ENCODE peak calls at places on chromosome 2, in ten cellular contexts. W is sigmoid colon, M is HCT116, A is kidney, J is right lobe of liver, Y is left ventricle myocardium inferior, S is Peyer's patch, T is WERI-Rb-1, E is neuronal stem cell, H is A549. R is an unnamed sample.

GRCh38 chr2:29295843-29296242 is 180.6 kb downstream of the CLIP4 start:
- DNase-seq in W (no peak), M (peak; percentile 18), A (no peak), J (no peak), Y (no peak), S (no peak), T (peak; percentile 81), E (no peak), H (peak; percentile 25), R (no peak)

GRCh38 chr2:33426666-33427231 is 49.7 kb upstream of the RASGRP3 start:
- DNase-seq in W (no peak), M (no peak), A (no peak), J (peak; percentile 62), Y (peak; percentile 45), S (no peak), T (peak; percentile 61), E (no peak), H (no peak), R (no peak)

GRCh38 chr2:162053066-162053807 is 20.8 kb downstream of the DPP4 start:
- DNase-seq in W (no peak), M (no peak), A (no peak), J (no peak), Y (no peak), S (no peak), T (no peak), E (no peak), H (no peak), R (no peak)

GRCh38 chr2:241796610-241797138 is 12.3 kb upstream of the NEU4 start:
- DNase-seq in W (peak; percentile 61), M (no peak), A (peak; percentile 71), J (peak; percentile 22), Y (peak; percentile 11), S (peak; percentile 7), T (peak; percentile 5), E (no peak), H (no peak), R (peak; percentile 73)

GRCh38 chr2:207251573-207252192 is 85.9 kb upstream of the KLF7 start:
- DNase-seq in W (no peak), M (no peak), A (no peak), J (no peak), Y (no peak), S (no peak), T (no peak), E (no peak), H (no peak), R (no peak)

GRCh38 chr2:197092431-197092830 is 165.9 kb upstream of the PGAP1 start:
- DNase-seq in W (peak; percentile 84), M (no peak), A (no peak), J (no peak), Y (no peak), S (no peak), T (no peak), E (no peak), H (no peak), R (no peak)

GRCh38 chr2:11621465-11621864 is 48.5 kb downstream of the NTSR2 start:
- DNase-seq in W (no peak), M (no peak), A (no peak), J (no peak), Y (no peak), S (no peak), T (no peak), E (no peak), H (no peak), R (no peak)

GRCh38 chr2:240885980-240886565 is 9.9 kb downstream of the MAB21L4 start:
- DNase-seq in W (no peak), M (no peak), A (peak; percentile 2), J (no peak), Y (peak; percentile 2), S (no peak), T (no peak), E (no peak), H (no peak), R (no peak)

GRCh38 chr2:28173377-28173776 is 219.3 kb upstream of the FOSL2 start:
- DNase-seq in W (no peak), M (no peak), A (no peak), J (no peak), Y (no peak), S (no peak), T (peak; percentile 58), E (no peak), H (no peak), R (no peak)

GRCh38 chr2:27844821-27845255 is 45.3 kb downstream of the RBKS start:
- DNase-seq in W (no peak), M (no peak), A (no peak), J (no peak), Y (no peak), S (no peak), T (no peak), E (no peak), H (no peak), R (no peak)

GRCh38 chr2:197240713-197241050 is 69.9 kb downstream of the ANKRD44 start:
- DNase-seq in W (no peak), M (no peak), A (no peak), J (no peak), Y (no peak), S (no peak), T (no peak), E (no peak), H (no peak), R (no peak)

GRCh38 chr2:119730598-119731278 is 29.0 kb upstream of the PTPN4 start:
- DNase-seq in W (no peak), M (no peak), A (no peak), J (no peak), Y (no peak), S (no peak), T (no peak), E (no peak), H (no peak), R (peak; percentile 53)

GRCh38 chr2:162926501-162926900 is 87.9 kb upstream of the KCNH7 start:
- DNase-seq in W (no peak), M (peak; percentile 23), A (no peak), J (no peak), Y (no peak), S (no peak), T (no peak), E (no peak), H (peak; percentile 3), R (no peak)

GRCh38 chr2:24492283-24493272 is 1.5 kb downstream of the NCOA1 start:
- DNase-seq in W (no peak), M (no peak), A (no peak), J (no peak), Y (no peak), S (no peak), T (no peak), E (peak; percentile 20), H (no peak), R (no peak)
- H3K9me3 ChIP-seq in W (no peaks in the 10 kb centered on the region), M (no peaks in the 10 kb centered on the region), A (no peaks in the 10 kb centered on the region), J (no peaks in the 10 kb centered on the region), Y (no peaks in the 10 kb centered on the region), S (no peaks in the 10 kb centered on the region), T (no peaks in the 10 kb centered on the region), E (no peaks in the 10 kb centered on the region), H (no peaks in the 10 kb centered on the region), R (no peaks in the 10 kb centered on the region)

GRCh38 chr2:202193305-202193704 is 45.1 kb downstream of the SUMO1 start:
- DNase-seq in W (no peak), M (no peak), A (no peak), J (no peak), Y (no peak), S (no peak), T (no peak), E (no peak), H (no peak), R (no peak)
- H3K4me3 ChIP-seq in W (no peak overlapping the region), M (no peak overlapping the region), A (no peak overlapping the region), J (no peak overlapping the region), Y (no peak overlapping the region), S (no peak overlapping the region), T (no peak overlapping the region), E (no peak overlapping the region), H (no peak overlapping the region), R (no peak overlapping the region)

GRCh38 chr2:220786216-220786615 is 785.9 kb downstream of the EPHA4 start:
- DNase-seq in W (no peak), M (no peak), A (no peak), J (no peak), Y (no peak), S (no peak), T (no peak), E (no peak), H (no peak), R (no peak)

GRCh38 chr2:220795705-220796104 is 776.4 kb downstream of the EPHA4 start:
- DNase-seq in W (no peak), M (no peak), A (no peak), J (no peak), Y (no peak), S (no peak), T (no peak), E (no peak), H (no peak), R (no peak)

GRCh38 chr2:220787251-220787650 is 784.9 kb downstream of the EPHA4 start:
- DNase-seq in W (no peak), M (no peak), A (no peak), J (no peak), Y (no peak), S (no peak), T (no peak), E (no peak), H (no peak), R (no peak)

GRCh38 chr2:220785181-220785580 is 786.9 kb downstream of the EPHA4 start:
- DNase-seq in W (no peak), M (no peak), A (no peak), J (no peak), Y (no peak), S (no peak), T (no peak), E (no peak), H (no peak), R (no peak)

DNA sequence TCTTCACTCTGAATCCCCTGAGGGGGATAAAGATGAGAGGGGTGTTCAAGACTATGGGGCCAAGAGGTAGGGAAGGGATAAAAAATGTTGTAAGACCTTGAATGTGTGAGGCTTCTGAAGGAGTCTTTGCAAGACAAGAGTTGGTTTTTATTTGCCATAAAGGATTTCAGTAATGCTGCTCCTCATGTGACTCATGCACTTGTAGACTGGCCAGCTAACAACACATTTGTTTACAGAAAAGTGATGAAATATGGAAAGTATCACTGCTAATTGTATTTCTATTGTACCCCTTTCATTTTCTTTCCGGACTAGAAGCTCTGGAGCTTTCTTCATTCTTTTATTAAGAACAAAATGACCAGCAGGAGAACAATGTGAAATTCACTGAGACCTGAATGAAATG is 782.1 kb downstream of the EPHA4 start:
- DNase-seq in W (no peak), M (no peak), A (no peak), J (no peak), Y (no peak), S (no peak), T (no peak), E (no peak), H (no peak), R (no peak)
- H3K9me3 ChIP-seq in W (no peaks in the 10 kb centered on the region), M (no peaks in the 10 kb centered on the region), A (no peaks in the 10 kb centered on the region), J (no peaks in the 10 kb centered on the region), Y (no peaks in the 10 kb centered on the region), S (no peaks in the 10 kb centered on the region), T (no peaks in the 10 kb centered on the region), E (no peaks in the 10 kb centered on the region), H (no peaks in the 10 kb centered on the region), R (no peaks in the 10 kb centered on the region)

DNA sequence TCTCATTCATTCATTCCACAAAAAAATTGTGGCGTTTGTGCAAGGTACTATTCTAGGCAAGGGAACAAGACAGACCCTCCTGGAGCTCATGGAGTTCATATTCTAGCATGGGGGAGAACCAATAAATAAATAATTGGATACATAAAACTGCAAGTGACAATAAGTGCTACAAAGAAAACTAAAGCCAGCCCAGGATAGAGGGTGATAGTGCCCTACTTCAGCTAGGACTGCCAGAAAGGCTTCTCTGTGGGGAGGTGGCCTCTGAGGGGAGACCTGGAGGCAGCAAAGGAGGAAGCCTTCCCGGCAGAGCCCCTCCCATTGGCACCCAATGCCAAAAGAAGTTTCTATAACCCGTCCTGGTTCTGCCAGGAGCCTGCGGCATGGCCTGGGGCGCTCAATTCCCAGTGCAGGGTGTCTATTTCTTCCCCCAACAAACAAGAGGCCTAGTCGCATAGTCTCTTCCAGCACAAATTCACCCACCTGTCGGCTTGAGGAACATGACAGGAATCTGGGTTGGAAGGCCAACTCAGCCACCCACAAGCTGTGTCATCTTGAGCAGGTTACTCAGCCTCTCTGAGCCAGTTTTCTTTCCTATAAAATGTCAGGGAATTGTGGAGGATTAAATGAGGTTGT is 94.4 kb downstream of the ZFP36L2 start:
- DNase-seq in W (no peak), M (no peak), A (peak; percentile 68), J (no peak), Y (no peak), S (no peak), T (no peak), E (no peak), H (no peak), R (no peak)
- H3K4me3 ChIP-seq in W (no peak overlapping the region), M (peak overlapping the region; percentile 41), A (no peak overlapping the region), J (no peak overlapping the region), Y (no peak overlapping the region), S (no peak overlapping the region), T (no peak overlapping the region), E (no peak overlapping the region), H (no peak overlapping the region), R (no peak overlapping the region)